ENCODE peak calls at places on chromosomes 3 and 15, in eight cellular contexts. D is stimulated activated naive B cell treated with anti-CD40 and anti-IgM and Interleukin-4, amounts not matched to agents 10 μg/mL and 1 μg/mL and 100 μg/mL, for 72 hours; H is lower lobe of right lung; C is A172; Y is effector memory CD4-positive, alpha-beta T cell; P is aorta; N is upper lobe of right lung; R is anterior cingulate cortex. S is an unnamed sample.

GRCh38 chr3:116614795-116615362 is 94.7 kb upstream of the TUSC7 start:
- DNase-seq in D (no peak), H (no peak), C (no peak), Y (no peak), P (no peak), N (no peak), R (no peak), S (no peak)

GRCh38 chr3:187212705-187213104 is 15.4 kb downstream of the RTP1 start:
- DNase-seq in D (no peak), H (no peak), C (no peak), Y (no peak), P (no peak), N (no peak), R (no peak), S (no peak)

GRCh38 chr15:44636976-44637375 is 26.5 kb downstream of the SPG11 start:
- DNase-seq in D (no peak), H (no peak), C (no peak), Y (no peak), P (no peak), N (no peak), R (no peak), S (no peak)

GRCh38 chr15:63514533-63514943 is 10.1 kb downstream of the USP3 start:
- DNase-seq in D (no peak), H (no peak), C (no peak), Y (no peak), P (no peak), N (no peak), R (no peak), S (no peak)

GRCh38 chr3:9780451-9780797 is 10.7 kb upstream of the CAMK1 start:
- DNase-seq in D (no peak), H (no peak), C (no peak), Y (no peak), P (peak), N (no peak), R (no peak), S (no peak)

GRCh38 chr3:124362418-124362817 is 367.8 kb upstream of the UMPS start:
- DNase-seq in D (no peak), H (no peak), C (no peak), Y (no peak), P (no peak), N (no peak), R (no peak), S (no peak)

GRCh38 chr3:57164606-57165573 is at the start of gene IL17RD:
- DNase-seq in D (peak), H (peak), C (peak), Y (peak), P (peak), N (peak), R (no peak), S (peak)

GRCh38 chr15:23881299-23881698 is 194.2 kb upstream of the NDN start:
- DNase-seq in D (no peak), H (no peak), C (no peak), Y (no peak), P (no peak), N (no peak), R (no peak), S (no peak)

GRCh38 chr15:52728899-52729298 is 49.7 kb upstream of the ATOSA start:
- DNase-seq in D (no peak), H (no peak), C (peak), Y (no peak), P (no peak), N (no peak), R (no peak), S (no peak)

GRCh38 chr3:160616721-160617120 is 51.4 kb upstream of the KPNA4 start:
- DNase-seq in D (no peak), H (no peak), C (peak), Y (no peak), P (no peak), N (no peak), R (no peak), S (no peak)

GRCh38 chr3:11037241-11037873 is 44.8 kb downstream of the SLC6A1 start:
- DNase-seq in D (no peak), H (no peak), C (no peak), Y (no peak), P (peak), N (no peak), R (no peak), S (no peak)

GRCh38 chr15:51243774-51244173 is 94.6 kb downstream of the CYP19A1 start:
- DNase-seq in D (no peak), H (no peak), C (peak), Y (no peak), P (no peak), N (no peak), R (no peak), S (no peak)

GRCh38 chr3:30319713-30320112 is 286.7 kb upstream of the TGFBR2 start:
- DNase-seq in D (peak), H (no peak), C (peak), Y (no peak), P (no peak), N (no peak), R (no peak), S (no peak)

GRCh38 chr15:41022487-41023090 is 69.3 kb downstream of the CHAC1 start:
- DNase-seq in D (no peak), H (no peak), C (peak), Y (no peak), P (no peak), N (no peak), R (no peak), S (peak)

GRCh38 chr3:32873491-32874130 is 55.8 kb downstream of the TRIM71 start:
- DNase-seq in D (no peak), H (peak), C (no peak), Y (no peak), P (no peak), N (peak), R (no peak), S (no peak)

GRCh38 chr15:60006808-60007346 is 2.8 kb downstream of the FOXB1 start:
- DNase-seq in D (no peak), H (no peak), C (no peak), Y (no peak), P (no peak), N (no peak), R (no peak), S (no peak)

GRCh38 chr3:115062009-115062408 is 85.1 kb downstream of the ZBTB20 start:
- DNase-seq in D (no peak), H (no peak), C (no peak), Y (no peak), P (no peak), N (no peak), R (peak), S (no peak)

GRCh38 chr15:48781002-48781401 is 29.9 kb downstream of the CEP152 start:
- DNase-seq in D (no peak), H (no peak), C (no peak), Y (no peak), P (no peak), N (no peak), R (no peak), S (no peak)

GRCh38 chr15:85527907-85528306 is 147.5 kb downstream of the AKAP13 start:
- DNase-seq in D (no peak), H (no peak), C (no peak), Y (no peak), P (no peak), N (no peak), R (no peak), S (no peak)

GRCh38 chr3:11780341-11780740 is 66.3 kb downstream of the TAMM41 start:
- DNase-seq in D (no peak), H (no peak), C (no peak), Y (no peak), P (no peak), N (no peak), R (no peak), S (no peak)

GRCh38 chr3:12247411-12247810 is 41.5 kb upstream of the PPARG start:
- DNase-seq in D (no peak), H (no peak), C (no peak), Y (no peak), P (no peak), N (no peak), R (no peak), S (no peak)

GRCh38 chr15:49235446-49236207 is 65.6 kb downstream of the GALK2 start:
- DNase-seq in D (peak), H (no peak), C (peak), Y (no peak), P (no peak), N (no peak), R (peak), S (no peak)

GRCh38 chr3:63908776-63909175 is 3.4 kb downstream of the SCAANT1 start:
- DNase-seq in D (no peak), H (no peak), C (no peak), Y (no peak), P (no peak), N (no peak), R (no peak), S (no peak)

GRCh38 chr3:189389346-189389745 is 217.6 kb downstream of the TPRG1 start:
- DNase-seq in D (no peak), H (no peak), C (no peak), Y (no peak), P (no peak), N (no peak), R (no peak), S (no peak)

GRCh38 chr3:42807929-42808328 is 1.3 kb upstream of the ACKR2 start:
- DNase-seq in D (no peak), H (no peak), C (no peak), Y (no peak), P (no peak), N (no peak), R (no peak), S (no peak)

GRCh38 chr15:25192651-25193050 is 237.9 kb downstream of the SNRPN start:
- DNase-seq in D (no peak), H (no peak), C (no peak), Y (no peak), P (no peak), N (no peak), R (no peak), S (no peak)

GRCh38 chr3:129329858-129330257 is 51.2 kb downstream of the HMCES start:
- DNase-seq in D (no peak), H (no peak), C (no peak), Y (no peak), P (no peak), N (no peak), R (no peak), S (no peak)

GRCh38 chr3:24004171-24004938 is 59.3 kb downstream of the NR1D2 start:
- DNase-seq in D (no peak), H (no peak), C (no peak), Y (no peak), P (no peak), N (no peak), R (no peak), S (no peak)

GRCh38 chr15:34336947-34337556 is 529 bp downstream of the SLC12A6 start:
- DNase-seq in D (peak), H (no peak), C (no peak), Y (no peak), P (no peak), N (no peak), R (no peak), S (no peak)

GRCh38 chr3:186487819-186488218 is 56.4 kb downstream of the CRYGS start:
- DNase-seq in D (no peak), H (no peak), C (no peak), Y (no peak), P (no peak), N (no peak), R (no peak), S (no peak)

GRCh38 chr15:90074916-90075315 is 27.4 kb downstream of the IDH2 start:
- DNase-seq in D (no peak), H (no peak), C (no peak), Y (no peak), P (no peak), N (no peak), R (no peak), S (no peak)

GRCh38 chr3:9121366-9121765 is 128.1 kb downstream of the SRGAP3 start:
- DNase-seq in D (no peak), H (no peak), C (no peak), Y (no peak), P (no peak), N (no peak), R (no peak), S (no peak)

GRCh38 chr3:192062186-192062585 is 601.2 kb downstream of the PYDC2 start:
- DNase-seq in D (no peak), H (no peak), C (no peak), Y (no peak), P (no peak), N (no peak), R (no peak), S (no peak)

S was measured in T-helper 22 cell.